ENCODE peak calls at places on chromosomes 6 and 20, in four cellular contexts. Q is Right ventricle myocardium superior, K is lung microvascular endothelial cell, D is astrocyte of the spinal cord. O is an unnamed sample.

GRCh38 chr6:39281312-39281980 is 32.8 kb downstream of the KCNK17 start:
- DNase-seq in D (no peak), K (no peak), Q (no peak), O (no peak)

GRCh38 chr6:169722362-169723199 is 1.7 kb downstream of the PHF10 start:
- DNase-seq in K (peak), Q (peak), D (peak), O (peak)

GRCh38 chr20:45266977-45267376 is 12.6 kb upstream of the SLPI start:
- DNase-seq in D (no peak), Q (no peak), K (no peak), O (no peak)

GRCh38 chr20:17622086-17622850 is 52.4 kb downstream of the DSTN start:
- DNase-seq in K (no peak), Q (no peak), D (no peak), O (no peak)

GRCh38 chr6:153024401-153025017 is 22.0 kb upstream of the MTRF1L start:
- DNase-seq in D (peak), K (peak), Q (no peak), O (peak)

GRCh38 chr20:47950557-47951283 is 165.4 kb upstream of the SULF2 start:
- DNase-seq in K (peak), D (no peak), Q (no peak), O (no peak)

GRCh38 chr6:33053230-33053629 is 20.2 kb downstream of the HLA-DPA1 start:
- DNase-seq in Q (no peak), K (no peak), D (no peak), O (no peak)

GRCh38 chr6:7624781-7625710 is 35.0 kb downstream of the SNRNP48 start:
- DNase-seq in Q (no peak), K (no peak), D (no peak), O (peak)

GRCh38 chr6:134029495-134030455 is 22.6 kb downstream of the SLC2A12 start:
- DNase-seq in D (peak), K (peak), Q (no peak), O (no peak)

GRCh38 chr6:53461041-53461656 is 83.8 kb downstream of the GCLC start:
- DNase-seq in Q (no peak), D (no peak), K (no peak), O (no peak)

GRCh38 chr6:102298066-102298465 is 904.6 kb downstream of the GRIK2 start:
- DNase-seq in K (no peak), Q (no peak), D (no peak), O (no peak)

GRCh38 chr6:195861-196360 is 96.4 kb upstream of the DUSP22 start:
- DNase-seq in K (peak), Q (peak), D (no peak), O (no peak)

GRCh38 chr6:131946404-131946991 is 4.7 kb downstream of the CCN2 start:
- DNase-seq in K (peak), D (peak), Q (no peak), O (no peak)

GRCh38 chr20:3245156-3245555 is 6.2 kb upstream of the SLC4A11 start:
- DNase-seq in Q (no peak), D (no peak), K (no peak), O (no peak)

GRCh38 chr6:84687487-84687886 is 76.9 kb downstream of the TBX18 start:
- DNase-seq in D (peak), K (peak), Q (no peak), O (no peak)

GRCh38 chr6:161308075-161308655 is 34.3 kb upstream of the AGPAT4 start:
- DNase-seq in D (no peak), K (no peak), Q (no peak), O (no peak)

GRCh38 chr20:62704341-62704948 is 4.2 kb upstream of the NTSR1 start:
- DNase-seq in D (peak), Q (peak), K (peak), O (peak)

GRCh38 chr20:21147593-21147992 is 21.7 kb downstream of the KIZ start:
- DNase-seq in D (no peak), Q (no peak), K (no peak), O (no peak)

GRCh38 chr6:132684267-132684666 is 25.3 kb upstream of the TAAR1 start:
- DNase-seq in D (no peak), K (no peak), Q (no peak), O (no peak)

GRCh38 chr6:82246802-82247633 is 526 bp downstream of the IBTK start:
- DNase-seq in Q (peak), D (peak), K (peak), O (peak)

GRCh38 chr20:63844384-63845025 is 13.4 kb upstream of the ZBTB46 start:
- DNase-seq in Q (no peak), D (no peak), K (no peak), O (no peak)

GRCh38 chr6:152394303-152394702 is 242.9 kb downstream of the SYNE1 start:
- DNase-seq in K (no peak), D (no peak), Q (no peak), O (no peak)

GRCh38 chr6:20271818-20272217 is 59.5 kb upstream of the MBOAT1 start:
- DNase-seq in D (no peak), K (no peak), Q (no peak), O (no peak)

GRCh38 chr20:43541214-43541613 is 17.6 kb upstream of the SGK2 start:
- DNase-seq in D (no peak), K (no peak), Q (no peak), O (no peak)

GRCh38 chr6:56343295-56343694 is 95.9 kb upstream of the COL21A1 start:
- DNase-seq in Q (no peak), D (no peak), K (no peak), O (no peak)

GRCh38 chr20:2794202-2794748 is 6.2 kb downstream of the CPXM1 start:
- DNase-seq in Q (no peak), K (no peak), D (no peak), O (no peak)